ENCODE peak calls at places on chromosomes 16 and 17, in four cellular contexts. R, L, W and J are unnamed samples.
A peak's percentile ranks its signal among the peaks of the same experiment; 100 is the strongest.

GRCh38 chr16:29744541-29745101 is 1.2 kb downstream of the C16orf54 start:
- DNase-seq in R (no peak), L (no peak), W (no peak), J (no peak)

GRCh38 chr16:20520103-20520502 is 56.1 kb downstream of the ACSM2B start:
- DNase-seq in R (no peak), L (no peak), W (no peak), J (no peak)

GRCh38 chr16:74463888-74464287 is 42.6 kb upstream of the CLEC18B start:
- DNase-seq in R (no peak), L (no peak), W (no peak), J (no peak)

GRCh38 chr16:73888840-73889577 is 407.6 kb upstream of the PSMD7 start:
- DNase-seq in R (no peak), L (no peak), W (no peak), J (peak; percentile 69)

GRCh38 chr17:20992987-20993862 is 49.6 kb downstream of the USP22 start:
- DNase-seq in R (peak; percentile 58), L (peak; percentile 96), W (peak; percentile 89), J (peak; percentile 84)

GRCh38 chr16:14121135-14121534 is 50.0 kb downstream of the MRTFB start:
- DNase-seq in R (no peak), L (no peak), W (no peak), J (no peak)

GRCh38 chr17:65198653-65199382 is 61.6 kb downstream of the RGS9 start:
- DNase-seq in R (peak; percentile 47), L (peak; percentile 97), W (peak; percentile 55), J (no peak)

GRCh38 chr17:835263-835662 is 53.1 kb downstream of the MRM3 start:
- DNase-seq in R (peak; percentile 47), L (no peak), W (no peak), J (peak; percentile 81)

GRCh38 chr17:50911450-50911849 is 45.3 kb upstream of the TOB1 start:
- DNase-seq in R (no peak), L (no peak), W (no peak), J (no peak)

GRCh38 chr17:50906443-50906842 is 40.3 kb upstream of the TOB1 start:
- DNase-seq in R (no peak), L (no peak), W (no peak), J (no peak)

GRCh38 chr17:50909765-50910661 is 43.9 kb upstream of the TOB1 start:
- DNase-seq in R (peak; percentile 63), L (no peak), W (no peak), J (no peak)

GRCh38 chr17:50908140-50908859 is 42.1 kb upstream of the TOB1 start:
- DNase-seq in R (no peak), L (no peak), W (no peak), J (no peak)

GRCh38 chr17:50908860-50909764 is 43.0 kb upstream of the TOB1 start:
- DNase-seq in R (peak; percentile 93), L (no peak), W (peak; percentile 70), J (no peak)
- TF ChIP-seq EP300 in R (peak; percentile 58), L (no peak), W (no peak), J (no peak)

GRCh38 chr16:1158456-1159324 is 5.8 kb downstream of the CACNA1H start:
- DNase-seq in R (peak; percentile 40), L (no peak), W (no peak), J (peak; percentile 95)
- H3K27ac ChIP-seq in R (no peak overlapping the region), L (no peak overlapping the region), W (no peak overlapping the region), J (peak overlapping the region; percentile 95)

GRCh38 chr17:55576237-55576998 is 65.2 kb upstream of the SMIM36 start:
- DNase-seq in R (peak; percentile 28), L (peak; percentile 44), W (no peak), J (no peak)
- TF ChIP-seq EP300 in R (no peak), L (no peak), W (no peak), J (no peak)

DNA sequence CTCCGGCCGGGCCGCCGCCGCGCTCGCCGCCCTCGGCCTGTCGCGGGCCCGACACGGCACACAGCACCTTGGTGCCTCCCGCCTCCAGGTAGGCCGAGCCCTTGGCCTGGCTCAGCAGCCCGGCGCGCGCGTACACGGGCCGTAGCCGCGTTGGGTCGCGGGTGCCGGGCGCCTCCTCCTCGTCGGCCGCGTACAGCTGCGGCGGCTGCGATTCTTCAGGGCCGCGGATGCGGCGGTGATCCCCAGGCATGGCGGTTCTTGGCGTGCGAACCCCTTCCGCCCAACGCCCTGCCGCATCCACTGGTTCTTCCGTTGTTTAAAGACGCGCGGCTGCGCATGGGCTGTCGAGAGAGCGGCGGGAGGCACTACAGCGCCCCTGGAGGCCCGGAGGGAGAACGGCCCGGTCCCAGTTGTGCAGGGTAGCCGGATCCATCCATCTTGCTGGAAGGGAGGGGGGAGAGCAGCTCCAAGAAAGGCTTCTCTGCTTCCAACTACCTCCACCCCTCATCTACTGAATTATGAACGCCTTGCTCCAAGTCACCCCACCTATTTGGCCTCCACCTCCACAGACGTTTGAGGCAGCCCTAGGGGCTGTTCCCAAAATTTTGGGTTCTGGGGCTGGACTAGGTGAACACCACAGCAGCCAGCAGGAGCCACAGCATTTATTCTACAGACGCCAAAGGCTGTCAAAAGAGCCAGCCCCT is at the start of gene EXOSC6:
- DNase-seq in R (peak; percentile 92), L (peak; percentile 94), W (peak; percentile 94), J (peak; percentile 94)
- H3K27ac ChIP-seq in R (peak within 1 kb of the TSS; percentile 90), L (peak within 1 kb of the TSS; percentile 94), W (peak within 1 kb of the TSS; percentile 93), J (peak within 1 kb of the TSS; percentile 97)

GRCh38 chr17:6677946-6678345 is 26.4 kb downstream of the C17orf100 start:
- DNase-seq in R (no peak), L (no peak), W (no peak), J (no peak)

GRCh38 chr17:6681176-6681575 is 29.6 kb downstream of the C17orf100 start:
- DNase-seq in R (no peak), L (no peak), W (no peak), J (no peak)

GRCh38 chr17:6677158-6677831 is 25.7 kb downstream of the C17orf100 start:
- DNase-seq in R (peak; percentile 27), L (no peak), W (no peak), J (no peak)

GRCh38 chr17:6681671-6682070 is 30.1 kb downstream of the C17orf100 start:
- DNase-seq in R (peak; percentile 28), L (no peak), W (no peak), J (no peak)

DNA sequence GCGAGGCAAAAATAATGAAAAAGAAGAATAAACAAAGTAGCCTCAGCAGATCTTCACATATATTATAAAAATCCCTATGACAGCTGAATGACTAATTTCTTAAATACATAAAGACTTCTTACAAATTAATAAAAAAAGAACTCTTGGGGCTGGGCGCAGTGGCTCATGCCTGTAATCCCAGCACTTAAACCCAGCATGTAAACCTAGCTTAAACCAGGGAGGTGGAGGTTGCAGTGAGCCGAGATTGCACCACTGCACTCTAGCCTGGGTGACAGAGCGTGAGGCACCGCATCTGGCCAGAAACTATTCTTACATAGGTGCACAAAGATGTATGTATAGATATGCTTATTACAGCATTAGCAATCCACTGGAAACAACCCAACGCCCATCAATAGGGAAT is 27.7 kb downstream of the C17orf100 start:
- DNase-seq in R (no peak), L (no peak), W (no peak), J (no peak)
- TF ChIP-seq EP300 in R (no peak), L (no peak), W (no peak), J (no peak)

GRCh38 chr17:77429735-77429984 is 288.9 kb downstream of the SEC14L1 start:
- DNase-seq in R (no peak), L (no peak), W (no peak), J (no peak)

GRCh38 chr17:77428901-77429734 is 288.3 kb downstream of the SEC14L1 start:
- DNase-seq in R (no peak), L (no peak), W (no peak), J (peak; percentile 79)

GRCh38 chr17:77428020-77428781 is 287.4 kb downstream of the SEC14L1 start:
- DNase-seq in R (no peak), L (no peak), W (no peak), J (no peak)

GRCh38 chr17:77432034-77432554 is 291.3 kb downstream of the SEC14L1 start:
- DNase-seq in R (no peak), L (no peak), W (no peak), J (no peak)

DNA sequence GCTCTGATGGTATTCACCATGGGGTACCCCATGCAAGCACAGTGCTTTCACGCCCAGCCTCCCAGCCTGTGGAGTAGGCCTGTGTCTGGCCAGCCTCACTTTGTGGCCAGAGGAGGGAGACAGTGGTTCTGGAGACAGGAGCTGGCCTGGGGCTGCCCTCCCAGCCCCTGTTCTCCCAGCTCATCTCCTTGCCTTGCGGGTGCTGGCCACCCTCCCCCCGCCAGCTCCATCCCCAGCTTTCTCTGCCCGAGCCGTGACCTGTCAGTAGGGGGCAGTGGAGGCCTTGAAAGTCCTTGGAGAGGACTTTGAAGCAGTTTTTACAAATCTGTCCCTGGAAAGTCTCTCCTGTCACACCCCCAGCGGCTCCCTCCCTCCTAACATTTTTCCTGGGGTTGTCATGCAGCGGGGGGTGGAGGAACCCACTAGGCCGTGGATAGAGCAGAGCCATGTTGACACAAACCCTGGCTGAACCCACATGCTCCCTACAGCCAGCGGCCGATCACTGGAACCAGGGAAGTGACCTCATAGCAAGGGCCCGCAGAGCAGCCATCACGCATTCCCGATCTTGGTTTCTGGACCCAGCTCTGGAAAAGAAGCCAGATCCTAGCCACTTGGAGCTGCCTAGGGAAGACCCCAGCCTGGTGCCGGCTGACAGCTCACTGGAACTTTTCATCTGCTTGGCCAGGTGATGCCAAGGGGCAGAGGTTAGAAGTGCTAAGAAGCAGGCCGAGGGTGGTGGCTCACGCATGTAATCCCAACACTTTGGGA is 289.4 kb downstream of the SEC14L1 start:
- DNase-seq in R (peak; percentile 97), L (peak; percentile 84), W (peak; percentile 95), J (peak; percentile 99)
- H3K27ac ChIP-seq in R (peak overlapping the region; percentile 61), L (peak overlapping the region; percentile 75), W (peak overlapping the region; percentile 12), J (peak overlapping the region; percentile 100)

DNA sequence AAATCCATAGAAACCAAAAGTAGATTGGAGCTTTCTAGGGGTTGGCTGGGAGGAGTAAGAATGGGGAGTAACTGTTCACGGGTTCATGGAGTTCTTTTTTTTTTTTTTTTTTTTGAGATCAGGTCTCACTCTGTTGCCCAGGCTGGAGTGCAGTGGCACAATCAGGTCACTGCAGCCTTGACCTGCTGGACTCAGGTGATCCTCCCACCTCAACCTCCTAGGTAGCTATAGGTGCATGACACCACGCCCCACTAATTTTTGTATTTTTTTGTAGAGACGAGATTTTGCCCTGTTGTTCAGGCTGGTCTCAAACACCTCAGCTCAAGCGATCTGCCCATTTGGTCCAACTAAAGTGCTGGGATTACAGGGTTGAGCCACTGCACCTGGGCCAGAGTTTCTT is 1.5 kb downstream of the NMRAL1 start:
- DNase-seq in R (peak; percentile 47), L (no peak), W (no peak), J (no peak)
- TF ChIP-seq EP300 in R (no peak), L (no peak), W (no peak), J (no peak)

DNA sequence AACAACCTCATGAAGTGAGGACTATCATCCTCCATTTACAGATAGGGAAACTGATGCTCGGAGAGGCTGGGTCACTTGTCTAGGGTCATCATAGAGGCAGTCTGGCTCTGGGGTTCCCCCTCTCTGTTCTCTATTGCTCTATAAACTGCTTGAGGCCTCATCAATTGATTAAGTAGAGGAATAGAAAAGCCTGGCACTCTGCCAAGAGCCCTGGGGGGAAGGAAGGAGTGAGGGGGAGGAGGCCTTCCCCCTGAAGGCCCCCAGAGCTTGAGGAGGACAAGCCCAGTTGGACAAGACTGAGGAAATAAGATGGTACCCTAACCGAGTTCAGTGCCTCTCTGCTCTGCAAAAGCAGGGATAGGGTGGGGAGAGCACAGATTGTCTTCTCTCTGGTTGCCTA is 21.0 kb downstream of the SDK2 start:
- DNase-seq in R (no peak), L (no peak), W (no peak), J (no peak)
- H3K27ac ChIP-seq in R (no peak overlapping the region), L (no peak overlapping the region), W (no peak overlapping the region), J (no peak overlapping the region)